ENCODE peak calls at places on chromosome 21, in six cellular contexts. A, D, P, K, Y and Q are unnamed samples.

GRCh38 chr21:38912355-38912619 is 106.6 kb downstream of the ETS2 start:
- DNase-seq in A (no peak), D (no peak), P (no peak), K (no peak), Y (no peak), Q (no peak)

GRCh38 chr21:45042664-45043161 is 31.7 kb upstream of the ADARB1 start:
- DNase-seq in A (no peak), D (no peak), P (peak; percentile 61), K (no peak), Y (no peak), Q (peak; percentile 80)

GRCh38 chr21:42417533-42417932 is 13.8 kb downstream of the UBASH3A start:
- DNase-seq in A (no peak), D (no peak), P (no peak), K (no peak), Y (no peak), Q (no peak)

GRCh38 chr21:37702241-37702640 is 214.0 kb downstream of the KCNJ6 start:
- DNase-seq in A (no peak), D (no peak), P (no peak), K (no peak), Y (no peak), Q (no peak)

GRCh38 chr21:40051801-40052200 is 184.6 kb downstream of the PCP4 start:
- DNase-seq in A (no peak), D (no peak), P (no peak), K (no peak), Y (no peak), Q (no peak)

GRCh38 chr21:29335720-29336119 is 37.0 kb downstream of the BACH1 start:
- DNase-seq in A (peak; percentile 36), D (no peak), P (no peak), K (no peak), Y (no peak), Q (no peak)

GRCh38 chr21:42474982-42475381 is 21.0 kb downstream of the RSPH1 start:
- DNase-seq in A (no peak), D (no peak), P (no peak), K (no peak), Y (no peak), Q (no peak)

GRCh38 chr21:23452384-23453083 is 2154.7 kb downstream of the MRPL39 start:
- DNase-seq in A (no peak), D (peak; percentile 54), P (no peak), K (no peak), Y (peak; percentile 2), Q (no peak)

GRCh38 chr21:37322084-37322483 is 44.5 kb upstream of the DYRK1A start:
- DNase-seq in A (no peak), D (no peak), P (no peak), K (no peak), Y (no peak), Q (no peak)

GRCh38 chr21:24123785-24124184 is 1483.5 kb downstream of the MRPL39 start:
- DNase-seq in A (no peak), D (no peak), P (no peak), K (no peak), Y (no peak), Q (no peak)

GRCh38 chr21:44958471-44959191 is 18.8 kb downstream of the SLX9 start:
- DNase-seq in A (peak; percentile 96), D (no peak), P (peak; percentile 92), K (no peak), Y (no peak), Q (peak; percentile 96)